ENCODE peak calls at places on chromosomes 3 and 15, in four cellular contexts. Q is cardiac fibroblast, I is GM20000, J is IMR-90. W is an unnamed sample.

GRCh38 chr3:156812521-156813335 is 13.4 kb upstream of the LEKR1 start:
- DNase-seq in Q (peak; percentile 76), I (no peak), J (peak; percentile 63), W (peak; percentile 33)

GRCh38 chr15:46413799-46414198 is 779.0 kb downstream of the SQOR start:
- DNase-seq in Q (peak; percentile 56), I (no peak), J (peak; percentile 19), W (no peak)

GRCh38 chr15:51144021-51144532 is 49.4 kb upstream of the TNFAIP8L3 start:
- DNase-seq in Q (peak; percentile 90), I (no peak), J (peak; percentile 76), W (no peak)

GRCh38 chr3:20924646-20925395 is 738.8 kb upstream of the SGO1 start:
- DNase-seq in Q (no peak), I (no peak), J (no peak), W (no peak)

GRCh38 chr15:63023351-63023945 is 19.1 kb upstream of the TPM1 start:
- DNase-seq in Q (peak; percentile 86), I (no peak), J (peak; percentile 91), W (no peak)

GRCh38 chr15:89632563-89633430 is 22.5 kb downstream of the KIF7 start:
- DNase-seq in Q (no peak), I (no peak), J (no peak), W (no peak)

GRCh38 chr3:8103954-8104353 is 397.7 kb upstream of the LMCD1 start:
- DNase-seq in Q (no peak), I (no peak), J (no peak), W (no peak)

GRCh38 chr15:38558714-38559059 is 5.9 kb downstream of the RASGRP1 start:
- DNase-seq in Q (peak; percentile 82), I (no peak), J (peak; percentile 80), W (no peak)

GRCh38 chr3:190326361-190326760 is 4.1 kb upstream of the CLDN1 start:
- DNase-seq in Q (no peak), I (no peak), J (no peak), W (no peak)

GRCh38 chr3:154548341-154548740 is 118.4 kb upstream of the GPR149 start:
- DNase-seq in Q (no peak), I (no peak), J (no peak), W (no peak)

GRCh38 chr3:124557-125179 is 71.9 kb upstream of the CHL1 start:
- DNase-seq in Q (no peak), I (no peak), J (no peak), W (no peak)

GRCh38 chr15:70690491-70691281 is 72.7 kb downstream of the UACA start:
- DNase-seq in Q (peak; percentile 47), I (no peak), J (no peak), W (no peak)

GRCh38 chr3:141313091-141313683 is 55.1 kb upstream of the ZBTB38 start:
- DNase-seq in Q (no peak), I (no peak), J (no peak), W (no peak)

GRCh38 chr3:59660852-59661624 is 611.2 kb upstream of the CFAP20DC start:
- DNase-seq in Q (no peak), I (no peak), J (peak; percentile 8), W (no peak)

GRCh38 chr3:34213481-34213880 is 415.1 kb downstream of the PDCD6IP start:
- DNase-seq in Q (no peak), I (no peak), J (no peak), W (no peak)

GRCh38 chr15:68402432-68403160 is 29.4 kb downstream of the ITGA11 start:
- DNase-seq in Q (no peak), I (no peak), J (no peak), W (no peak)

GRCh38 chr3:84136425-84136824 is 822.4 kb upstream of the CADM2 start:
- DNase-seq in Q (no peak), I (no peak), J (no peak), W (no peak)

GRCh38 chr3:126983653-126984390 is 907 bp downstream of the PLXNA1 start:
- DNase-seq in Q (peak; percentile 36), I (peak; percentile 74), J (no peak), W (peak; percentile 50)

GRCh38 chr3:12229896-12230295 is 59.0 kb upstream of the PPARG start:
- DNase-seq in Q (no peak), I (no peak), J (no peak), W (no peak)

GRCh38 chr15:70217246-70218160 is 119.8 kb upstream of the TLE3 start:
- DNase-seq in Q (no peak), I (no peak), J (no peak), W (no peak)

GRCh38 chr3:160400631-160401150 is 1.2 kb downstream of the SMC4 start:
- DNase-seq in Q (no peak), I (peak; percentile 19), J (no peak), W (peak; percentile 16)

GRCh38 chr3:37712918-37713819 is 148.5 kb upstream of the CTDSPL start:
- DNase-seq in Q (peak; percentile 50), I (no peak), J (peak; percentile 23), W (no peak)

GRCh38 chr3:188568750-188569149 is 414.8 kb downstream of the LPP start:
- DNase-seq in Q (peak; percentile 72), I (no peak), J (peak; percentile 13), W (no peak)

GRCh38 chr15:76398301-76398700 is 61.7 kb downstream of the ISL2 start:
- DNase-seq in Q (no peak), I (no peak), J (no peak), W (no peak)

GRCh38 chr15:71288348-71288955 is 173.2 kb downstream of the THSD4 start:
- DNase-seq in Q (peak; percentile 69), I (no peak), J (peak; percentile 74), W (no peak)

GRCh38 chr15:77571741-77572140 is 61.0 kb downstream of the LINGO1 start:
- DNase-seq in Q (no peak), I (no peak), J (no peak), W (no peak)

GRCh38 chr15:67409175-67409574 is 111.8 kb upstream of the C15orf61 start:
- DNase-seq in Q (no peak), I (no peak), J (no peak), W (no peak)

GRCh38 chr3:153291052-153291689 is 129.1 kb downstream of the RAP2B start:
- DNase-seq in Q (peak; percentile 63), I (no peak), J (no peak), W (peak; percentile 24)

GRCh38 chr15:67100808-67101581 is 35.6 kb downstream of the SMAD3 start:
- DNase-seq in Q (no peak), I (peak; percentile 61), J (no peak), W (peak; percentile 65)

GRCh38 chr3:131193671-131194291 is 167.1 kb downstream of the NEK11 start:
- DNase-seq in Q (peak; percentile 14), I (no peak), J (no peak), W (no peak)

GRCh38 chr3:8204846-8205624 is 296.6 kb upstream of the LMCD1 start:
- DNase-seq in Q (peak; percentile 18), I (no peak), J (no peak), W (no peak)

GRCh38 chr15:95990833-95991232 is 339.7 kb upstream of the NR2F2 start:
- DNase-seq in Q (no peak), I (no peak), J (no peak), W (no peak)

GRCh38 chr15:61155741-61156700 is 73.1 kb downstream of the RORA start:
- DNase-seq in Q (peak; percentile 68), I (no peak), J (no peak), W (no peak)

GRCh38 chr3:56829543-56829942 is 27.8 kb upstream of the ARHGEF3 start:
- DNase-seq in Q (no peak), I (no peak), J (no peak), W (no peak)

GRCh38 chr15:57160823-57161560 is 215.3 kb upstream of the CGNL1 start:
- DNase-seq in Q (peak; percentile 71), I (no peak), J (peak; percentile 88), W (no peak)

GRCh38 chr3:114508208-114508607 is 214.4 kb downstream of the TIGIT start:
- DNase-seq in Q (no peak), I (no peak), J (no peak), W (no peak)

GRCh38 chr15:48367483-48367882 is 36.3 kb downstream of the DUT start:
- DNase-seq in Q (peak; percentile 76), I (no peak), J (no peak), W (no peak)

GRCh38 chr3:18843188-18843587 is 305.1 kb upstream of the KCNH8 start:
- DNase-seq in Q (no peak), I (no peak), J (no peak), W (no peak)

GRCh38 chr3:18853269-18853668 is 295.0 kb upstream of the KCNH8 start:
- DNase-seq in Q (no peak), I (no peak), J (no peak), W (no peak)

GRCh38 chr3:18843930-18844329 is 304.4 kb upstream of the KCNH8 start:
- DNase-seq in Q (no peak), I (no peak), J (no peak), W (no peak)

GRCh38 chr3:18847583-18848197 is 300.6 kb upstream of the KCNH8 start:
- DNase-seq in Q (no peak), I (peak; percentile 11), J (no peak), W (peak; percentile 14)
- TF ChIP-seq CTCF in Q (no peak), I (peak; percentile 17), J (no peak), W (peak; percentile 34)

DNA sequence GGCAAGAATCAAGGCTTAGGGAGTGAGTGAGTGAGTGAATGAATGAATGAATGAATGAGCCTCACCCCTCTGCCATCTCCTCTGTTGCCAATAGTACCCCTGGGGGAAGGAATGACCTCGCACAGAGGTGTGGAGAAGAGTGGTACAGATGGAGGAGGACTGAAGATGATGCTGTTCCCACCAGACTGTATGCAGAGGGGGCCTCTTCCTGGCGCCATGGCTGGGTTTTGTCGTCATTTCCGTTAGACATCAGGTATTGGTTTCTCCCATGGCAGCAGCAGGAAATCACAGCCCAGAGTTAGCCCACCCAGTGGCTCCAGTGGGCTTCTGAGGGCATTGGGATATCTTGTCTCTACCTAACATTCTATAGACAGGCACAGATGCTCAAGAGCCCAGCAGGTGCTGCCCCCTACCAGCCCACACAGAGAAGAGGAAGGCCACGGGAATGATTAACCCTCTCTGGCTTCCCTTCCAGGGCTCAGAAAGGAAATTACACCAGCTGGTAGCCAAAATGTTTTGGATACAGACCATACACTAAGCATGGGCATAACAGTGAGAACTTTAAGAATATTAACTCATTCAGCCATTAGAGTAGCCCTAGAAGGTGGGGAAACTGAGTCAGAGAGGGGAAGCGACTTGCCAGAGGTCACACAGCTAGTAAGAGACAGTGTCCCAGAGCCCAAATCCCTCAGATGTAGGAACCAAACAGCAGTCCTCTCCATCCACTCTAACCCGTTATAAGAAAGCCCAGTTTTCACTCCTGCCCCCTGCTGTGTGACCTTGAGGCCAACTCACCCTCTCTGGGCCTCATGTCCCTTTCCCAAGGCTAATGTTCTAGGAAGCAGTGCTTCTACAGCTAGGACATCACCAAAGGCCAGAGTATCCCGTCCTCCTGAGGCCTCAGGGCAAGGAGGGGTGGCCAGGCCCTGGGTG is 109.6 kb upstream of the SLC6A11 start:
- DNase-seq in Q (no peak), I (peak; percentile 25), J (no peak), W (no peak)
- TF ChIP-seq CTCF in Q (no peak), I (no peak), J (no peak), W (no peak)

GRCh38 chr3:99551520-99551919 is 86.9 kb upstream of the COL8A1 start:
- DNase-seq in Q (no peak), I (no peak), J (no peak), W (no peak)
- TF ChIP-seq CTCF in Q (peak; percentile 14), I (no peak), J (no peak), W (peak; percentile 19)

GRCh38 chr3:57855943-57856342 is 99.8 kb downstream of the SLMAP start:
- DNase-seq in Q (peak; percentile 3), I (no peak), J (peak; percentile 39), W (no peak)

GRCh38 chr3:57852896-57853295 is 96.8 kb downstream of the SLMAP start:
- DNase-seq in Q (peak; percentile 41), I (no peak), J (peak; percentile 55), W (peak; percentile 13)

GRCh38 chr3:57855281-57855680 is 99.2 kb downstream of the SLMAP start:
- DNase-seq in Q (peak; percentile 64), I (no peak), J (peak; percentile 86), W (no peak)

GRCh38 chr3:57851304-57851703 is 95.2 kb downstream of the SLMAP start:
- DNase-seq in Q (no peak), I (no peak), J (no peak), W (no peak)

GRCh38 chr3:57856675-57857074 is 100.6 kb downstream of the SLMAP start:
- DNase-seq in Q (peak; percentile 41), I (no peak), J (peak; percentile 44), W (no peak)
- TF ChIP-seq CTCF in Q (peak; percentile 21), I (no peak), J (peak; percentile 26), W (no peak)